ENCODE peak calls at places on chromosomes 13 and 19, in four cellular contexts. Y, X, B and F are unnamed samples.
A peak's percentile ranks its signal among the peaks of the same experiment; 100 is the strongest.

GRCh38 chr19:38952395-38953165 is 21.8 kb downstream of the MRPS12 start:
- DNase-seq in B (peak; percentile 11), X (no peak), Y (peak; percentile 16), F (no peak)

GRCh38 chr13:79457948-79458347 is 23.0 kb upstream of the NDFIP2 start:
- DNase-seq in B (no peak), X (no peak), Y (peak; percentile 91), F (no peak)

GRCh38 chr13:48813518-48813917 is 159.8 kb downstream of the CYSLTR2 start:
- DNase-seq in B (no peak), X (no peak), Y (no peak), F (no peak)

GRCh38 chr19:17944301-17944700 is 11.5 kb downstream of the CCDC124 start:
- DNase-seq in Y (peak; percentile 88), B (no peak), X (no peak), F (no peak)

GRCh38 chr13:75256922-75257321 is 225.0 kb downstream of the TBC1D4 start:
- DNase-seq in X (no peak), B (no peak), Y (no peak), F (no peak)

GRCh38 chr19:9848060-9848459 is 12.9 kb downstream of the PIN1 start:
- DNase-seq in Y (no peak), X (no peak), B (peak; percentile 41), F (peak; percentile 50)

GRCh38 chr13:50444726-50445125 is 398.8 kb downstream of the DLEU7 start:
- DNase-seq in B (no peak), Y (no peak), X (no peak), F (no peak)

GRCh38 chr13:104485571-104485970 is 1419.4 kb upstream of the SLC10A2 start:
- DNase-seq in X (no peak), B (no peak), Y (no peak), F (no peak)

GRCh38 chr19:4594199-4594598 is 34.7 kb upstream of the SEMA6B start:
- DNase-seq in X (no peak), Y (peak; percentile 13), B (no peak), F (no peak)

GRCh38 chr13:75101997-75102720 is 379.8 kb downstream of the TBC1D4 start:
- DNase-seq in B (no peak), Y (peak; percentile 6), X (no peak), F (no peak)

GRCh38 chr19:38206006-38206745 is 17.8 kb downstream of the DPF1 start:
- DNase-seq in X (no peak), Y (no peak), B (no peak), F (no peak)

GRCh38 chr13:35966024-35966423 is 165.2 kb downstream of the DCLK1 start:
- DNase-seq in B (no peak), X (no peak), Y (no peak), F (no peak)

GRCh38 chr13:110388141-110388943 is 81.3 kb downstream of the COL4A2 start:
- DNase-seq in B (no peak), X (peak; percentile 46), Y (peak; percentile 83), F (no peak)

GRCh38 chr13:113948034-113948742 is 25.7 kb downstream of the C13orf46 start:
- DNase-seq in X (no peak), B (no peak), Y (no peak), F (no peak)

GRCh38 chr13:44899967-44900366 is 89.3 kb downstream of the NUFIP1 start:
- DNase-seq in Y (no peak), B (no peak), X (no peak), F (no peak)

GRCh38 chr13:33806470-33807248 is 11.3 kb upstream of the RFC3 start:
- DNase-seq in Y (no peak), X (no peak), B (no peak), F (no peak)

GRCh38 chr19:11465605-11466004 is 15.2 kb downstream of the ELAVL3 start:
- DNase-seq in Y (no peak), B (no peak), X (no peak), F (no peak)

GRCh38 chr13:39561971-39562370 is 41.0 kb downstream of the LHFPL6 start:
- DNase-seq in B (no peak), X (no peak), Y (no peak), F (no peak)

GRCh38 chr13:23432589-23432988 is 913 bp downstream of the SACS start:
- DNase-seq in X (no peak), Y (peak; percentile 5), B (no peak), F (no peak)
- TF ChIP-seq CTCF in X (no peak), Y (no peak), B (no peak), F (no peak)

GRCh38 chr19:16376649-16377048 is 52.0 kb downstream of the KLF2 start:
- DNase-seq in B (peak; percentile 48), Y (no peak), X (no peak), F (no peak)
- TF ChIP-seq CTCF in B (peak; percentile 28), Y (peak; percentile 28), X (peak; percentile 45), F (peak; percentile 51)

GRCh38 chr19:7926021-7926726 is at the start of gene CTXN1:
- DNase-seq in X (peak; percentile 81), Y (no peak), B (peak; percentile 74), F (peak; percentile 97)
- TF ChIP-seq CTCF in X (no peak), Y (no peak), B (no peak), F (no peak)

DNA sequence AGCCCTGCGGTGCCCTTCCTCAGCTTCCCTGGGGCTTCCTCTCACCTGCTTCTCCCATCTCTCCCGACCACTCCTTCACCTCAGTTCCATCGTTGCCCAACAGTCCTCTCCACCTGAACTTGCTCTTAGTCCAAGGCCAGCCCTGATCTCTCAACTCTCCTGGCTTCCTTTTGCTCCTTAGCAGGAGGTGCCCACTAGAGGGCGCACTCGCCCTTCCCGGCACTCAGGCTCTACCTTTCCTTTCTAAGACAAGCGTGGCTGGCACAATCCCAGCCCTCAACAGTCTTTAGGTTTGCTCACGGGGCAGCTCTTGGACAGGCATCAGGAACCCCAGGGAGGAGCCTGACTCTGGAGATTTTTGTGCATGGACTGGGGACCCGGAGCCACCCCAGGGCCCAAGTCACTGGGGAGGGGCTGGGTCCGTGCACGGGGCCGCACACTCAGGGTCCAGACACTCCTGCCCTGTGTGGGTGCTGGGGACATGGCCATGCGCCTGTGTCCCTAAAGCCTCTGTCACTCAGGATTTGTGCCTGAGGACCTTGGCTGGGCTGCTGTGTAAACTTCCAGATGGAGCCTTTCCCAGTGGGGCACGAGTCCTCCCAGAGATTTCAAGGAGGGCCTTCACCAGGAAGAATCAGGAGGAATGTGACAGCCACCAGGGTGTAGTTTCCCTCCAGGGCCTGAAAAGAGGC is 12.1 kb upstream of the CEACAM8 start:
- DNase-seq in X (peak; percentile 40), B (peak; percentile 19), Y (peak; percentile 27), F (peak; percentile 82)
- TF ChIP-seq CTCF in X (peak; percentile 81), B (peak; percentile 53), Y (peak; percentile 55), F (peak; percentile 82)